ENCODE peak calls at places on chromosomes 7 and 10, in seven cellular contexts. One of them, this sample, is unnamed.

GRCh38 chr10:88457680-88458079 is 125.4 kb downstream of the RNLS start:
- DNase-seq in fibroblast of mammary gland: no peak
- DNase-seq in ureter: no peak
- DNase-seq in HFF-Myc: no peak
- DNase-seq in stimulated activated CD4-positive, alpha-beta T cell treated with anti-CD3 and anti-CD28 coated beads, Interleukin-1b, Interleukin-23, amount 100 ng/mL, for 24 hours: no peak
- DNase-seq in activated T-helper 1 cell treated with anti-CD3 and anti-CD28 coated beads, Interleukin-2, amount 50 U/mL, for 16 hours: no peak
- DNase-seq in cardiac muscle cell: no peak
- DNase-seq in this sample: no peak

GRCh38 chr10:57809961-57810360 is 457.7 kb downstream of the IPMK start:
- DNase-seq in activated T-helper 1 cell treated with anti-CD3 and anti-CD28 coated beads, Interleukin-2, amount 50 U/mL, for 16 hours: no peak
- DNase-seq in cardiac muscle cell: no peak
- DNase-seq in HFF-Myc: no peak
- DNase-seq in ureter: no peak
- DNase-seq in fibroblast of mammary gland: no peak
- DNase-seq in stimulated activated CD4-positive, alpha-beta T cell treated with anti-CD3 and anti-CD28 coated beads, Interleukin-1b, Interleukin-23, amount 100 ng/mL, for 24 hours: no peak
- DNase-seq in this sample: no peak

GRCh38 chr10:125263551-125263950 is 103.2 kb upstream of the CTBP2 start:
- DNase-seq in ureter: no peak
- DNase-seq in activated T-helper 1 cell treated with anti-CD3 and anti-CD28 coated beads, Interleukin-2, amount 50 U/mL, for 16 hours: no peak
- DNase-seq in HFF-Myc: no peak
- DNase-seq in fibroblast of mammary gland: no peak
- DNase-seq in stimulated activated CD4-positive, alpha-beta T cell treated with anti-CD3 and anti-CD28 coated beads, Interleukin-1b, Interleukin-23, amount 100 ng/mL, for 24 hours: no peak
- DNase-seq in cardiac muscle cell: no peak
- DNase-seq in this sample: no peak

GRCh38 chr10:103895458-103896186 is 22.4 kb downstream of the STN1 start:
- DNase-seq in activated T-helper 1 cell treated with anti-CD3 and anti-CD28 coated beads, Interleukin-2, amount 50 U/mL, for 16 hours: no peak
- DNase-seq in cardiac muscle cell: no peak
- DNase-seq in fibroblast of mammary gland: peak
- DNase-seq in stimulated activated CD4-positive, alpha-beta T cell treated with anti-CD3 and anti-CD28 coated beads, Interleukin-1b, Interleukin-23, amount 100 ng/mL, for 24 hours: no peak
- DNase-seq in HFF-Myc: peak
- DNase-seq in ureter: no peak
- DNase-seq in this sample: no peak

GRCh38 chr10:97321032-97321806 is 2.1 kb downstream of the FRAT1 start:
- DNase-seq in fibroblast of mammary gland: no peak
- DNase-seq in HFF-Myc: no peak
- DNase-seq in cardiac muscle cell: no peak
- DNase-seq in stimulated activated CD4-positive, alpha-beta T cell treated with anti-CD3 and anti-CD28 coated beads, Interleukin-1b, Interleukin-23, amount 100 ng/mL, for 24 hours: no peak
- DNase-seq in activated T-helper 1 cell treated with anti-CD3 and anti-CD28 coated beads, Interleukin-2, amount 50 U/mL, for 16 hours: no peak
- DNase-seq in ureter: peak
- DNase-seq in this sample: no peak

GRCh38 chr7:19916011-19916410 is 142.6 kb upstream of the TMEM196 start:
- DNase-seq in activated T-helper 1 cell treated with anti-CD3 and anti-CD28 coated beads, Interleukin-2, amount 50 U/mL, for 16 hours: no peak
- DNase-seq in cardiac muscle cell: no peak
- DNase-seq in ureter: no peak
- DNase-seq in HFF-Myc: no peak
- DNase-seq in fibroblast of mammary gland: no peak
- DNase-seq in stimulated activated CD4-positive, alpha-beta T cell treated with anti-CD3 and anti-CD28 coated beads, Interleukin-1b, Interleukin-23, amount 100 ng/mL, for 24 hours: no peak
- DNase-seq in this sample: no peak

GRCh38 chr7:151244156-151244870 is 4.2 kb downstream of the SMARCD3 start:
- DNase-seq in fibroblast of mammary gland: peak
- DNase-seq in ureter: no peak
- DNase-seq in cardiac muscle cell: peak
- DNase-seq in HFF-Myc: no peak
- DNase-seq in stimulated activated CD4-positive, alpha-beta T cell treated with anti-CD3 and anti-CD28 coated beads, Interleukin-1b, Interleukin-23, amount 100 ng/mL, for 24 hours: no peak
- DNase-seq in activated T-helper 1 cell treated with anti-CD3 and anti-CD28 coated beads, Interleukin-2, amount 50 U/mL, for 16 hours: no peak
- DNase-seq in this sample: no peak

GRCh38 chr7:77991656-77992055 is 193.1 kb downstream of the PHTF2 start:
- DNase-seq in fibroblast of mammary gland: no peak
- DNase-seq in stimulated activated CD4-positive, alpha-beta T cell treated with anti-CD3 and anti-CD28 coated beads, Interleukin-1b, Interleukin-23, amount 100 ng/mL, for 24 hours: no peak
- DNase-seq in activated T-helper 1 cell treated with anti-CD3 and anti-CD28 coated beads, Interleukin-2, amount 50 U/mL, for 16 hours: no peak
- DNase-seq in ureter: no peak
- DNase-seq in HFF-Myc: no peak
- DNase-seq in cardiac muscle cell: no peak
- DNase-seq in this sample: no peak

GRCh38 chr10:18786458-18786857 is 127.2 kb downstream of the ARL5B start:
- DNase-seq in activated T-helper 1 cell treated with anti-CD3 and anti-CD28 coated beads, Interleukin-2, amount 50 U/mL, for 16 hours: no peak
- DNase-seq in fibroblast of mammary gland: no peak
- DNase-seq in stimulated activated CD4-positive, alpha-beta T cell treated with anti-CD3 and anti-CD28 coated beads, Interleukin-1b, Interleukin-23, amount 100 ng/mL, for 24 hours: no peak
- DNase-seq in cardiac muscle cell: no peak
- DNase-seq in ureter: no peak
- DNase-seq in HFF-Myc: no peak
- DNase-seq in this sample: no peak

GRCh38 chr10:613217-613616 is 76.3 kb downstream of the DIP2C start:
- DNase-seq in activated T-helper 1 cell treated with anti-CD3 and anti-CD28 coated beads, Interleukin-2, amount 50 U/mL, for 16 hours: no peak
- DNase-seq in cardiac muscle cell: no peak
- DNase-seq in fibroblast of mammary gland: no peak
- DNase-seq in HFF-Myc: no peak
- DNase-seq in stimulated activated CD4-positive, alpha-beta T cell treated with anti-CD3 and anti-CD28 coated beads, Interleukin-1b, Interleukin-23, amount 100 ng/mL, for 24 hours: no peak
- DNase-seq in ureter: peak
- DNase-seq in this sample: no peak

This sample was measured in AG04450.